ENCODE peak calls at places on chromosomes 5 and 9, in four cellular contexts. J is HepG2, Y is GM12878, B is NT2/D1. A is an unnamed sample.

GRCh38 chr5:16921246-16921645 is 14.8 kb downstream of the MYO10 start:
- DNase-seq in Y (no peak), B (no peak), J (no peak), A (no peak)

GRCh38 chr9:110141118-110141797 is 66.7 kb downstream of the C9orf152 start:
- DNase-seq in J (no peak), Y (no peak), B (no peak), A (no peak)

GRCh38 chr9:95385521-95385920 is 68.0 kb upstream of the FANCC start:
- DNase-seq in Y (no peak), J (no peak), B (no peak), A (no peak)

GRCh38 chr9:18604971-18605370 is 131.0 kb downstream of the ADAMTSL1 start:
- DNase-seq in Y (no peak), B (no peak), J (no peak), A (no peak)

GRCh38 chr9:93318441-93318840 is 133.0 kb upstream of the FAM120A start:
- DNase-seq in Y (no peak), B (no peak), J (no peak), A (no peak)

GRCh38 chr9:79584655-79584982 is 12.9 kb downstream of the TLE4 start:
- DNase-seq in B (no peak), Y (no peak), J (no peak), A (no peak)

GRCh38 chr9:69809304-69809863 is 11.2 kb upstream of the CFAP95 start:
- DNase-seq in J (no peak), Y (no peak), B (no peak), A (peak; percentile 21)

GRCh38 chr5:78830647-78831046 is 154.5 kb downstream of the ARSB start:
- DNase-seq in B (no peak), Y (no peak), J (no peak), A (no peak)

GRCh38 chr9:100670719-100671118 is 92.8 kb downstream of the CAVIN4 start:
- DNase-seq in B (no peak), Y (no peak), J (no peak), A (no peak)

GRCh38 chr9:93096131-93096802 is at the start of gene CARD19:
- DNase-seq in Y (no peak), B (no peak), J (no peak), A (peak; percentile 35)

GRCh38 chr5:151234476-151235238 is 10.8 kb upstream of the CCDC69 start:
- DNase-seq in Y (no peak), J (peak; percentile 85), B (no peak), A (no peak)

GRCh38 chr9:128636556-128637530 is 19.8 kb downstream of the DYNC2I2 start:
- DNase-seq in Y (no peak), J (no peak), B (no peak), A (no peak)

GRCh38 chr9:21576331-21577189 is 94.4 kb upstream of the IFNE start:
- DNase-seq in Y (peak; percentile 20), B (no peak), J (peak; percentile 12), A (no peak)

GRCh38 chr9:124007468-124008306 is 3.9 kb upstream of the LHX2 start:
- DNase-seq in J (no peak), B (no peak), Y (no peak), A (no peak)

GRCh38 chr9:131095666-131096489 is 453 bp upstream of the AIF1L start:
- DNase-seq in J (peak; percentile 56), B (peak; percentile 80), Y (no peak), A (peak; percentile 82)

GRCh38 chr5:138245717-138246116 is 28.7 kb downstream of the GFRA3 start:
- DNase-seq in J (peak; percentile 65), Y (no peak), B (no peak), A (no peak)

GRCh38 chr5:172002310-172002709 is 4.1 kb downstream of the FBXW11 start:
- DNase-seq in Y (no peak), J (peak; percentile 38), B (no peak), A (peak; percentile 49)

GRCh38 chr5:178323961-178324360 is 91.4 kb upstream of the PHYKPL start:
- DNase-seq in Y (no peak), J (no peak), B (no peak), A (no peak)

GRCh38 chr5:110045153-110045552 is 355.4 kb downstream of the MAN2A1 start:
- DNase-seq in Y (no peak), B (no peak), J (no peak), A (no peak)

GRCh38 chr5:1110930-1111726 is 735 bp downstream of the SLC12A7 start:
- DNase-seq in B (no peak), Y (no peak), J (no peak), A (peak; percentile 49)

GRCh38 chr9:112180387-112180881 is 5.3 kb upstream of the SUSD1 start:
- DNase-seq in Y (no peak), J (peak; percentile 86), B (no peak), A (no peak)

GRCh38 chr9:72203205-72203803 is 54.1 kb downstream of the GDA start:
- DNase-seq in J (peak; percentile 53), Y (no peak), B (peak; percentile 40), A (peak; percentile 62)

GRCh38 chr5:134133995-134134541 is 19.6 kb downstream of the TCF7 start:
- DNase-seq in J (no peak), B (no peak), Y (no peak), A (no peak)

GRCh38 chr9:137067860-137068538 is 2.4 kb downstream of the SAPCD2 start:
- DNase-seq in Y (no peak), B (peak; percentile 64), J (peak; percentile 82), A (peak; percentile 86)

DNA sequence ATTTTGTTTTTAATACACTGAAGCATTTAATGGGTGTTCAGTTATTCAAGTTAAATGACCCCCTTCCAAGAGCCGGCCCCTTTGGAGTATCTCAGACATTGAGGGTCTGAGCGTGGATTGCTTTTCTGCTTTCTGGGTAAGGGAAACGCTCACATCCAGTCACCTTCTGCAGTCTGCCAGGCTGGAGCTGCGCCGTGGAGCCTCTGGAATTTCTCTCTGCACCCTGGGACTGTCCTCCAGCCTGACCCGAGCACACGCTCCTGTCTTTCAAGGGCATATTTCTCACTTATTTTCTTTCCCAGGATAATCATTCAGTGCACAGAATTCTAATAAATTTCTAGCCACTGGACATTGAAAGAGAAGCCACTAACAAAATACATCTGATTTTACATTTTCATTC is 13.4 kb downstream of the FAM240B start:
- DNase-seq in B (no peak), Y (no peak), J (no peak), A (no peak)
- TF ChIP-seq SUZ12 in B (no peak), Y (no peak), J (no peak), A (no peak)

DNA sequence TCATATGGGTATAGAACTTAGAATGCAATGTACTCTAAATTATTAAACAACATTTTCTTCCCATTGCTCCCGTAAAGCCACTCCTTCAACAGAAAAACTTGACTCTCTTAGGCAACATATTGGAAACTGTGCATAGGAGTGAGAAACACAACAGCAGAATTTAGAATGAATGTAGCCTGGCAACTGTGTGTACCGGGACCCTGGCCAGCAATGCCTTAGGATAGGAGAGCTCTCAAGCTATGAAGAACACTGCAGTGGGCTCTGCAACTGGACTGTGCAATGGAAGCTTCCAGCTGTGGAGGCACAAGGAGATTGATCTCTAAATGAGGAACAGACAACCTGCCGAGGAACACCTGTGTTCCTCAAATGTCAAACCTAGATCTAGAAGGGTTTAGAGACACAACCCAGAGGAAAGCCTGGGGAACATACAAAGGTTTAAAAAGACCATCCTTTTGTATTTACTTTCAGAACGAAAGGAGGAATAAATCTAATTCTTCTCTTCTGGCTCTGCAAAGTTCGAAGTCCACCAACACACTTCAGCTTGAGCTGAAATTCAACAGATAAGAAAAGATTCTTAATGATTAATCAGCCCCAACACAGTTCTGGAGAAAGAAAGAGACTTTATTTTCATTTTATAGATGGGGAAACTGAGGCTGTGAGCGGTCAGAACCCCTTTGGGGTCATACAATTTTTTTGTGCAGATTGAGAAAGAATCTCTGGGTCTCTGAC is 51.5 kb upstream of the ARL15 start:
- DNase-seq in J (no peak), Y (no peak), B (no peak), A (no peak)
- TF ChIP-seq SUZ12 in J (no peak), Y (no peak), B (no peak), A (no peak)

DNA sequence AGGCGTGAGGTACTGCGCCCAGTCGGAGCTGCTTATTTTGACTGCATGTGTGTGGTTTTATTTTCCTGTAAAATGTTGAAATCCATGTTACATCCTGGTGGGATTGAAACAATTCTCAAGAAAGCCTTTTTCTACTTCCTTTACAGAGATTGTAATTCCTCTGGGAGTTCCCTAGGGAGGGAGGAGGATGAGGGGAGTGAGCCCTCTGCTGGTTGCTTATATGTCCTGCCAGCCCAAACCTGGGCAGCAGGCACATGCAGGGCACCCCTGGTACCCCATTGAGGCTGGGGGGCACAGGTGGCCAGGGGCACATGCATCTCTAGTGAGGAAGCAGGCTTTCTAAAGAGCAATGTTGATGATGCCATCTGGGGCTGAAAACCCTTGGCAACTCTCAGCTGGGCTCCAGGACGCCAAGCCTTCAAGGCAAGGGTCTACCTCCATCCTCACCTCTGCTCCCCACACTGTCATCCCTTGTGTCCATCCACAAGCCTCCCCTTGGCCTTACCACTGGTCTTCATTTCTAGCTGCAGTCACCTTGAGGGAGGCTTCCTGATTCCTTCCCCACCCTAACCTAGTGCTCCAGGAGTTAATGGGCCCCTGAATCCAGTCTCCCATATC is 84.7 kb upstream of the TNFSF8 start:
- DNase-seq in J (peak; percentile 7), B (peak; percentile 51), Y (no peak), A (peak; percentile 44)
- TF ChIP-seq SUZ12 in J (no peak), B (no peak), Y (no peak), A (no peak)

DNA sequence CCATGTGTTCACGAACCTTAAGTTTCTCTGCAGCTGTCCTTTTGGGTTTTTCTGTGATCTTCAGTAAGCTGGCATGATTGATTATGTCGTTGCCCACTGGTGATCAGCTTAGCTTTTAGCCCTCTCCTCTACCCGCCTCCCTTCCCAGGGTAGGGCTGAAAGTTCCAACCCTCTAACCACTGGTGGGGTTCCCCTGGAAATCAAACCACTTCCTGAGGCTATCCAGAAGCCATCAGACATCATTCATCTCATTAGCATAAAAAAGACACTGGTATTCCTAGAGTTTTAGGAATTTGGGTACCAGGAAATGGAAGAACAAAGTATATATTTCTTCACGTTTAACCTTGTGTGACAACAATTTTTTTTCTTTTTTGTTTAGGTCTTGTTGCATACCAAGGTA is 29.8 kb downstream of the SPIN1 start:
- DNase-seq in J (no peak), Y (no peak), B (peak; percentile 68), A (no peak)
- TF ChIP-seq SUZ12 in J (no peak), Y (no peak), B (no peak), A (no peak)

DNA sequence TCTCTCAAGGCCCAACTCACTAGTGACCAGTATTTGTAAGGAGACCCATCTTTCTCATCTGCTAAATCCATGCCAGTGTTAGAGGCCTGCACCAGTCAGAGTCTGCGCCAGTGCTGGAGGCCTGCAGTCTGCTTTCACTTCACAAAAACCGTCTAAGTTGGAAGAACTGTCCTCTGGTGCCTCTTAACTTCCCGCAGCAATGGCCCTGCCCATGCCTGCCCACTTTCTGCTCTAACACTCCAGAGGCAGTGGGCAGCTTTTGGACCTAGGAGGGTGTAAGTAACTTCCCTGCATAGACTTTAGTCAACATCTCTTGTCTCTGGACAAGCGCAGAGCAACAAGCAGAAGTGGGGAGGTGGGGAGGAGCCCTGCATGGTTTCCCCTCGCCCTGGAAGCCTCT is 152.9 kb downstream of the AUH start:
- DNase-seq in Y (no peak), J (no peak), B (no peak), A (no peak)
- TF ChIP-seq SUZ12 in Y (no peak), J (no peak), B (no peak), A (no peak)

A was measured in HEK293T.